ENCODE peak calls at places on chromosomes 5 and 9, in ten cellular contexts. U is uterus, J is dorsolateral prefrontal cortex, T is iPS DF 6.9, P is endodermal cell, Y is AG04450, V is upper lobe of left lung, B is right lobe of liver, Z is left ventricle myocardium inferior, N is A673. C is an unnamed sample.

GRCh38 chr5:178801021-178801420 is 58.7 kb upstream of the ZNF354B start:
- DNase-seq in P (peak), V (no peak), B (no peak), Z (no peak), T (no peak), N (no peak), U (no peak), Y (no peak), J (peak), C (no peak)

GRCh38 chr9:134707731-134708671 is 66.4 kb downstream of the COL5A1 start:
- DNase-seq in Z (no peak), N (no peak), T (no peak), B (no peak), Y (no peak), P (no peak), V (peak), U (no peak), J (no peak), C (no peak)

GRCh38 chr9:128116104-128117083 is 11.1 kb downstream of the PTGES2 start:
- DNase-seq in V (no peak), N (no peak), T (no peak), Z (no peak), Y (no peak), U (peak), P (peak), B (peak), J (no peak), C (no peak)

GRCh38 chr9:74379718-74380117 is 117.4 kb upstream of the RORB start:
- DNase-seq in J (peak), N (peak), B (peak), T (peak), V (no peak), P (peak), U (no peak), Y (no peak), Z (no peak), C (peak)

GRCh38 chr5:172849636-172850453 is 15.8 kb downstream of the ERGIC1 start:
- DNase-seq in P (no peak), B (peak), T (no peak), J (no peak), Y (no peak), N (no peak), V (no peak), Z (no peak), U (no peak), C (no peak)

GRCh38 chr5:543755-544674 is 19.8 kb upstream of the SLC9A3 start:
- DNase-seq in U (no peak), Z (peak), T (no peak), J (no peak), V (no peak), B (no peak), P (no peak), N (no peak), Y (no peak), C (no peak)

GRCh38 chr5:122137702-122138101 is 8.4 kb downstream of the ZNF474 start:
- DNase-seq in Z (no peak), T (no peak), V (no peak), B (no peak), J (no peak), N (no peak), U (no peak), Y (no peak), P (no peak), C (no peak)

GRCh38 chr5:34929720-34930526 is 564 bp downstream of the DNAJC21 start:
- DNase-seq in J (peak), N (peak), T (no peak), Y (no peak), B (peak), Z (peak), V (peak), U (peak), P (peak), C (peak)

GRCh38 chr9:130491830-130492465 is 47.2 kb downstream of the ASS1 start:
- DNase-seq in Z (no peak), N (no peak), Y (no peak), J (no peak), U (no peak), P (no peak), T (no peak), V (no peak), B (peak), C (no peak)

GRCh38 chr5:107005161-107005560 is 665.6 kb downstream of the EFNA5 start:
- DNase-seq in V (no peak), B (no peak), P (no peak), J (no peak), Y (no peak), Z (no peak), T (no peak), U (no peak), N (no peak), C (no peak)

GRCh38 chr5:77064040-77064439 is 23.0 kb downstream of the ZBED3 start:
- DNase-seq in Y (no peak), P (no peak), B (no peak), N (no peak), Z (no peak), V (no peak), T (no peak), J (no peak), U (no peak), C (no peak)

GRCh38 chr5:9545959-9546851 is at the start of gene SEMA5A:
- DNase-seq in T (peak), P (peak), U (peak), N (peak), B (peak), Y (no peak), Z (peak), V (peak), J (peak), C (no peak)

GRCh38 chr5:59099270-59099994 is 516.6 kb downstream of the RAB3C start:
- DNase-seq in T (no peak), N (no peak), V (no peak), Y (peak), U (no peak), P (no peak), B (no peak), J (no peak), Z (no peak), C (no peak)

GRCh38 chr5:41876678-41877077 is 6.5 kb upstream of the OXCT1 start:
- DNase-seq in T (no peak), U (no peak), Z (no peak), J (no peak), B (no peak), Y (no peak), P (no peak), V (no peak), N (no peak), C (no peak)

GRCh38 chr9:113756476-113757198 is 119.5 kb upstream of the ZNF618 start:
- DNase-seq in Y (no peak), J (no peak), U (no peak), Z (no peak), N (no peak), T (no peak), V (no peak), P (no peak), B (no peak), C (no peak)

GRCh38 chr9:109781541-109782197 is 1.7 kb downstream of the PALM2AKAP2 start:
- DNase-seq in J (no peak), P (no peak), V (no peak), Z (no peak), U (no peak), T (no peak), Y (no peak), N (no peak), B (no peak), C (peak)

GRCh38 chr5:119347574-119347973 is 8.2 kb upstream of the TNFAIP8 start:
- DNase-seq in J (no peak), N (peak), Z (no peak), B (no peak), V (no peak), U (no peak), T (no peak), Y (no peak), P (no peak), C (no peak)

GRCh38 chr5:133687212-133688051 is 75.1 kb upstream of the FSTL4 start:
- DNase-seq in B (no peak), N (no peak), J (no peak), U (no peak), P (peak), Y (no peak), T (no peak), V (no peak), Z (no peak), C (no peak)

GRCh38 chr5:149400304-149400703 is 21.2 kb upstream of the IL17B start:
- DNase-seq in N (no peak), Y (no peak), B (no peak), J (no peak), P (peak), T (no peak), V (no peak), Z (no peak), U (no peak), C (peak)

GRCh38 chr5:107979272-107979671 is 308.5 kb upstream of the EFNA5 start:
- DNase-seq in Y (no peak), V (no peak), B (no peak), N (no peak), J (no peak), T (no peak), P (no peak), U (no peak), Z (no peak), C (no peak)

DNA sequence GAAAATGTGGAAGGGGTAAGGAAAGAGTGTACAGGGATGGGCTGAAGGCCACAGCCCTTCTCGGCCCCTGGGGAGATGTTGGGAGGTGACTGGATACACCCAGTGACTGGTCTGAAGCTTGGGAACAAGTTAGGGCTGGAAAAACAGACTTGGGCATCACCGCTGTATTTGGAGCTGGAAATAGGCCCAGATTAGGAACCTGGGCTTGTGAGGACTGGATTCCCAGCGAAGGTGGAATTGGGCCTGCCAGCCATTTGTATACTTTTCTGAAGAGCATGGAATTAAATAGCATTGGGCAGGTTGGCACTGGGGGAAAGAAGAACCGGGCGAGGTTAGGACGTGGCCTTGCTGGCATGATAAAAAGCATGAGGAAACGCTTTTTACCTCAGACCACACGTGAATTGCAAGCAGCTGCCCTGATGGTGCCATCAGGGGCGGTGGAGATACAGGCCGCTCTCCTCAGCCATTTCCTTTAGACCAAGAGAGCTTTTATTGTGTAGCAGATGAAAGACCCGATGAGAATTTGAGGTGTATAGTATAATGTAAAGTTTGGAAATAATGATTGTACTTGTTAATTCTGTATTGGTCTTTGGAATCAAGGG is 37.8 kb downstream of the OTULIN start:
- DNase-seq in J (no peak), P (no peak), B (peak), N (no peak), V (no peak), T (no peak), Y (no peak), Z (no peak), U (no peak), C (no peak)
- H3K4me3 ChIP-seq in J (no peak), P (no peak), B (no peak), N (no peak), V (no peak), T (no peak), Y (no peak), Z (no peak), U (no peak), C (no peak)

GRCh38 chr9:76650692-76651091 is 113.5 kb upstream of the PCA3 start:
- DNase-seq in Y (no peak), J (no peak), P (peak), V (no peak), B (no peak), Z (no peak), T (no peak), U (no peak), N (no peak), C (no peak)
- H3K27ac ChIP-seq in Y (no peak), J (no peak), P (no peak), V (no peak), B (no peak), Z (peak), T (peak), U (no peak), N (no peak), C (no peak)

DNA sequence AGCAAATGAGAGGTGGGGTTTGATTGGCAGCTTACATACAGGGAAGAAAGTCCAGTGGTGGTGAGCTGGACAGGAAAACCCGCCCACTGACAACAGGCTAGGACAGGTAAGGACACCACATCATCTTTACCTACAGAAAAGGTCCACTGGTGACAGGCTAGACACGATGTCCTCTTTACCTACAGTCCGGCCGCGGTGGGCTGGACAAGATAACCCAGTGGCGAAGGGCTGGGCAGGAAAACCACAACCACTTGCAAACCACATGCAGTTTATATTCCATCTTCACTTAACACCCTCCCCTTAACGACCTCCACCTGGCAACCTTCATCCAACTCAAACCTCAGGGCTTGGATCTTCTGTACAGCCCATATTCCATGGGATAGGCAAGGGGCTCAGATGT is 5.0 kb upstream of the NIPAL4 start:
- DNase-seq in N (no peak), T (no peak), P (no peak), Z (no peak), J (no peak), B (no peak), V (no peak), U (no peak), Y (no peak), C (no peak)
- H3K4me3 ChIP-seq in N (no peak), T (no peak), P (no peak), Z (no peak), J (no peak), B (no peak), V (no peak), U (no peak), Y (no peak), C (no peak)

GRCh38 chr5:84830265-84830664 is 445.6 kb upstream of the EDIL3 start:
- DNase-seq in B (no peak), J (no peak), P (no peak), Y (no peak), V (peak), U (no peak), T (no peak), N (no peak), Z (no peak), C (no peak)

DNA sequence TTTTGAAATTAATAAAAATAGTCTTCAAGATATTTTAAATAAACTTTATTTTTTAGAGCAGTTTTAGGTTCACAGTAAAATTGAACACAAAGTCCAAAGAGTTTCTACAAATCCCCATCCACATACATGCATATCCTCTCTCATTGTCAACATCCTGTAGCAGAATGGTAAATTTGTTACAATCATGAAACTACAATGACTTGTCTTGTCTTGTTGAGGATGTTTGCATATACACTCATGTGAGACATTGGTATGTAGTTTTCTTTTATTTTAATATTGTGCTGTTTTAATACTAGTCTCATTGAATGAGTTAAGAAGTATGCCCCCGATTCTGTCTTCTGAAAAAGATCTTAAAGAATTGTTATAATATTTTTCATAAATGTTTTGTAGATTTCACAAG is 447.0 kb upstream of the EDIL3 start:
- DNase-seq in P (no peak), N (no peak), Y (no peak), Z (no peak), U (no peak), B (no peak), V (no peak), T (no peak), J (no peak), C (no peak)
- H3K27ac ChIP-seq in P (no peak), N (no peak), Y (no peak), Z (no peak), U (no peak), B (no peak), V (no peak), T (no peak), J (no peak), C (no peak)

DNA sequence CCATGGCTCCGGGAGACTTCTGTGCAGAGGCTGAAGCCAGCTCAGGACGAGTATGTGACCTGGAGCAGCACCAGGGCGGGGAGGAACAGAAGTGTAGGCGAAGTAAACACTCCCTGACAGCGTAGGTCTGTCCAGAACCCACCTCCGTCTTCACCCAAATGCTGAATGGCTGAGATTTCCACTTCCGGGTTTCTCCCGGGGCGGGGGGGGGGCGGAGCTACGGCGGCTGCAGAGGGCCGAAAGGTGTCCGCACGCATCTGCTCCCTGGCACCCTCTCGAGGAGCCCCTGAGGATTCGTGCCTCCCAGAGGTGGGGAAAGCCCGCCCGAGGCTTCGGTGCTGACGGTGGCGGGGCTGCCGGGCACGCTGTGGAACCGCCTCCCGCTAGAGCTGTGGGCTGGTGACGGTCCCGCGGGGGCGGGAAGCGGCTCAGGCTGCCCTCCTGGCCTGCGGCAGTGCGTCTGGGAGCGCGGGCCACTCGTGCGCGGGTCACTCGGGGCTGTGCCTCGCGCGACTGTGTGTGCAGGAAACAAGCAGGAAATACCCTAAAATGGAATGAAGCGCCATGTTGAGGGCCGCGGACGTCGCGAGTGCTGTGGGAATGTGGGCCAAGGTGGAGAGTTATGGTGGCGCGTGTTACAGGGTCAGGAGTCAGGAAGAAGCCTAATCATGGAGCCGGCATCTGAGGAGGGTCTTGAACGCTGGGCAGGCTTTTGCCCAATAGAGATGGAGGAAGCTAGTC is 1425.4 kb downstream of the FOXD4L5 start:
- DNase-seq in V (peak), B (peak), Y (no peak), J (no peak), T (no peak), U (no peak), N (peak), P (no peak), Z (peak), C (no peak)
- H3K4me3 ChIP-seq in V (no peak), B (peak), Y (no peak), J (no peak), T (no peak), U (no peak), N (no peak), P (no peak), Z (peak), C (no peak)

GRCh38 chr9:18708429-18708828 is 234.5 kb downstream of the ADAMTSL1 start:
- DNase-seq in J (no peak), U (no peak), T (no peak), V (no peak), N (no peak), Z (no peak), Y (no peak), B (no peak), P (no peak), C (no peak)

GRCh38 chr9:18707489-18708210 is 233.7 kb downstream of the ADAMTSL1 start:
- DNase-seq in J (no peak), T (no peak), V (no peak), Y (no peak), N (no peak), B (no peak), P (no peak), U (no peak), Z (no peak), C (no peak)

GRCh38 chr9:18707078-18707477 is 233.1 kb downstream of the ADAMTSL1 start:
- DNase-seq in Z (no peak), T (no peak), P (no peak), B (peak), N (no peak), J (no peak), Y (no peak), U (no peak), V (no peak), C (no peak)

GRCh38 chr9:18705763-18706372 is 231.9 kb downstream of the ADAMTSL1 start:
- DNase-seq in P (no peak), T (no peak), Z (no peak), V (no peak), U (no peak), Y (no peak), J (no peak), N (no peak), B (no peak), C (no peak)

DNA sequence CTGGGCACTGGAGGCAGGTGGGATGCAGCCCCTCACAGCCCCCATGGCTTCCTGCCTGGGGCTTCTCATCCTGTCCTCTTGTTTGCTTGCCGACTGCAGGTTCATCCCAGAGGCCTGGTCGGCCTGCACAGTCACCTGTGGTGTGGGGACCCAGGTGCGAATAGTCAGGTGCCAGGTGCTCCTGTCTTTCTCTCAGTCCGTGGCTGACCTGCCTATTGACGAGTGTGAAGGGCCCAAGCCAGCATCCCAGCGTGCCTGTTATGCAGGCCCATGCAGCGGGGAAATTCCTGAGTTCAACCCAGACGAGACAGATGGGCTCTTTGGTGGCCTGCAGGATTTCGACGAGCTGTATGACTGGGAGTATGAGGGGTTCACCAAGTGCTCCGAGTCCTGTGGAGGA is 232.7 kb downstream of the ADAMTSL1 start:
- DNase-seq in J (no peak), V (peak), P (peak), B (no peak), T (no peak), U (no peak), Y (no peak), Z (no peak), N (no peak), C (no peak)
- H3K27ac ChIP-seq in J (no peak), V (no peak), P (no peak), B (no peak), T (no peak), U (peak), Y (no peak), Z (no peak), N (no peak), C (no peak)

GRCh38 chr9:96025995-96026572 is 150.6 kb downstream of the ERCC6L2 start:
- DNase-seq in B (no peak), J (no peak), N (no peak), P (peak), V (peak), Y (no peak), T (peak), U (no peak), Z (no peak), C (no peak)

GRCh38 chr9:96020300-96020821 is 144.9 kb downstream of the ERCC6L2 start:
- DNase-seq in V (no peak), U (no peak), B (no peak), J (no peak), N (no peak), Z (no peak), T (no peak), Y (no peak), P (no peak), C (no peak)

GRCh38 chr9:96021616-96022444 is 146.3 kb downstream of the ERCC6L2 start:
- DNase-seq in V (peak), Z (peak), B (no peak), Y (no peak), U (no peak), J (no peak), P (peak), N (no peak), T (no peak), C (peak)

GRCh38 chr9:96020822-96021615 is 145.5 kb downstream of the ERCC6L2 start:
- DNase-seq in Z (no peak), U (no peak), Y (no peak), T (no peak), P (peak), B (no peak), V (peak), N (peak), J (no peak), C (peak)

DNA sequence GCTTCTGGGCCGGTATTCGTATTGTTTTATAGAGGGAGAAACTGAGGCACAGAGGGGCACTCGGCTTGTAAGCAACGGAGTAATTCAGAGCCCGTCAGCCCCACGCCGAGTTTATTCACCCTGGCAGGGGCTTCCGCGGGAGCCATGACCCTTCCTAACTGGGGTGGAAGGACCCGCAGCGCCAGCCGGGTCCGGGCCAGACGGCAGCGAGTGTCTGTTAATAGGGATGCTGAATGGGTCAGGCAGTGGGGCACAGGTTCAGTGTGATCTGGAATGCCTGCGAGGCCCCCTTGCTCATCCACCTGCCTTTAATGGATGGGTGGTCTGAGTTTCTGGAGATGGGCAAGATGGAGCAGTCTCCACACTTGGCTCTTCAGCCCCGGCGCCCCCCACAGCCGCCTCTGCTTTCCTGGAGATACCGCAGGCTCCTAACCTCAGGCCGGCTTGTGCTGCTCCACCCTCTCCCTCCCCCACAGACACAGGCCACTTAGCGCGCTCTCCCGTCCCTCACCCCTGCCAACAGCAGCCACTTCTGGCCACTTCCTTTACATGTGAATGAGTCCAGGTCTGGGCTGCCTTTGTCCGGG is 147.0 kb downstream of the ERCC6L2 start:
- DNase-seq in B (no peak), N (no peak), U (no peak), T (no peak), P (peak), J (peak), V (no peak), Y (no peak), Z (no peak), C (peak)
- H3K4me3 ChIP-seq in B (no peak), N (no peak), U (no peak), T (peak), P (peak), J (peak), V (no peak), Y (no peak), Z (peak), C (peak)